ENCODE peak calls at places on chromosomes 12 and 14, in six cellular contexts. R is GM23248; G is stimulated activated CD4-positive, alpha-beta T cell treated with anti-CD3 and anti-CD28 coated beads, TNF-alpha, amount 100 ng/mL, for 48 hours; N is mesenchymal stem cell; T is cardiac fibroblast; W is naive thymus-derived CD4-positive, alpha-beta T cell. D is an unnamed sample.

GRCh38 chr14:60245316-60246177 is 3.5 kb upstream of the PPM1A start:
- DNase-seq in W (no peak), G (no peak), N (no peak), R (no peak), T (no peak), D (no peak)

GRCh38 chr14:21367582-21368144 is 16.2 kb downstream of the SUPT16H start:
- DNase-seq in R (no peak), T (no peak), N (no peak), G (no peak), W (no peak), D (no peak)

GRCh38 chr12:64077922-64078321 is 144.2 kb downstream of the KICS2 start:
- DNase-seq in N (peak), W (no peak), R (peak), G (no peak), T (peak), D (no peak)

GRCh38 chr14:70872678-70873020 is 34.6 kb upstream of the PCNX1 start:
- DNase-seq in T (no peak), N (no peak), W (no peak), R (no peak), G (no peak), D (no peak)

GRCh38 chr12:565589-566105 is 97.6 kb downstream of the NINJ2 start:
- DNase-seq in N (no peak), R (no peak), T (no peak), W (no peak), G (no peak), D (no peak)

GRCh38 chr14:73524493-73524892 is 12.4 kb upstream of the ACOT1 start:
- DNase-seq in N (no peak), R (no peak), T (no peak), G (no peak), W (no peak), D (no peak)

GRCh38 chr12:82625523-82625922 is 61.2 kb upstream of the TMTC2 start:
- DNase-seq in W (no peak), T (no peak), N (no peak), G (no peak), R (no peak), D (no peak)

GRCh38 chr14:93040443-93040842 is 75.3 kb downstream of the ITPK1 start:
- DNase-seq in N (no peak), R (no peak), G (no peak), W (no peak), T (no peak), D (no peak)

GRCh38 chr12:18074001-18074400 is 16.0 kb downstream of the RERGL start:
- DNase-seq in W (no peak), R (no peak), G (no peak), N (no peak), T (no peak), D (no peak)

GRCh38 chr14:105307052-105307727 is 6.4 kb upstream of the BRF1 start:
- DNase-seq in G (no peak), W (no peak), T (no peak), N (no peak), R (no peak), D (no peak)

GRCh38 chr12:124713436-124714082 is 146.1 kb upstream of the NCOR2 start:
- DNase-seq in R (peak), W (peak), T (peak), G (peak), N (peak), D (no peak)

GRCh38 chr14:104218361-104219180 is 80.2 kb downstream of the KIF26A start:
- DNase-seq in N (no peak), R (no peak), G (no peak), T (no peak), W (no peak), D (no peak)

GRCh38 chr14:24798911-24799310 is 164.9 kb upstream of the GZMB start:
- DNase-seq in T (no peak), N (no peak), W (no peak), G (no peak), R (no peak), D (no peak)

GRCh38 chr12:121202407-121203355 is 7.2 kb upstream of the P2RX4 start:
- DNase-seq in R (no peak), N (no peak), W (no peak), G (no peak), T (no peak), D (no peak)

GRCh38 chr12:41856228-41856627 is 288.4 kb downstream of the GXYLT1 start:
- DNase-seq in N (no peak), R (no peak), T (no peak), G (no peak), W (no peak), D (no peak)

GRCh38 chr12:124278389-124279101 is 16.3 kb upstream of the RFLNA start:
- DNase-seq in T (no peak), G (no peak), W (no peak), R (no peak), N (no peak), D (no peak)

GRCh38 chr14:50260511-50260910 is 29.1 kb upstream of the SOS2 start:
- DNase-seq in R (peak), T (peak), N (peak), W (peak), G (no peak), D (no peak)

GRCh38 chr14:101174522-101174838 is 271.0 kb upstream of the RTL1 start:
- DNase-seq in W (no peak), G (no peak), N (no peak), T (no peak), R (no peak), D (no peak)

GRCh38 chr14:100524933-100525243 is 62.3 kb downstream of the BEGAIN start:
- DNase-seq in T (no peak), G (peak), R (peak), W (no peak), N (no peak), D (no peak)

GRCh38 chr12:132561784-132562156 is 48.6 kb downstream of the LRCOL1 start:
- DNase-seq in T (no peak), G (no peak), R (peak), W (no peak), N (peak), D (peak)

GRCh38 chr12:71562681-71563595 is 100.7 kb downstream of the ZFC3H1 start:
- DNase-seq in W (no peak), G (no peak), T (no peak), N (no peak), R (no peak), D (no peak)

GRCh38 chr12:124720019-124720686 is 143.5 kb downstream of the SCARB1 start:
- DNase-seq in T (peak), N (peak), W (no peak), G (no peak), R (peak), D (no peak)

GRCh38 chr12:79934309-79935020 is 432 bp downstream of the PPP1R12A start:
- DNase-seq in W (no peak), N (peak), G (peak), R (no peak), T (peak), D (peak)

GRCh38 chr12:6200266-6201198 is at the start of gene CD9:
- DNase-seq in G (peak), R (peak), N (peak), T (peak), W (peak), D (no peak)

GRCh38 chr12:8662592-8662991 is at the start of gene MFAP5:
- DNase-seq in N (no peak), W (no peak), R (peak), G (no peak), T (peak), D (no peak)

GRCh38 chr14:76923422-76924362 is 97.5 kb downstream of the LRRC74A start:
- DNase-seq in N (no peak), W (no peak), G (no peak), R (no peak), T (no peak), D (no peak)

GRCh38 chr12:31922341-31923062 is 36.7 kb upstream of the RESF1 start:
- DNase-seq in W (no peak), R (peak), T (peak), G (no peak), N (peak), D (no peak)

GRCh38 chr14:70113211-70113610 is 75.5 kb downstream of the SLC8A3 start:
- DNase-seq in T (no peak), G (no peak), R (no peak), W (no peak), N (no peak), D (no peak)

GRCh38 chr12:108371801-108372344 is 32.8 kb upstream of the CMKLR1 start:
- DNase-seq in W (no peak), T (peak), G (no peak), N (peak), R (peak), D (no peak)

GRCh38 chr14:99688629-99689028 is 4.5 kb downstream of the CYP46A1 start:
- DNase-seq in R (no peak), N (no peak), T (no peak), W (no peak), G (no peak), D (no peak)

GRCh38 chr12:130706311-130706710 is 9.8 kb downstream of the RIMBP2 start:
- DNase-seq in G (no peak), R (no peak), T (no peak), W (no peak), N (no peak), D (no peak)

GRCh38 chr12:46983959-46984833 is 95.2 kb upstream of the PCED1B start:
- DNase-seq in R (peak), N (peak), W (peak), G (peak), T (peak), D (peak)

GRCh38 chr14:21192875-21193535 is 37.1 kb upstream of the OR5AU1 start:
- DNase-seq in G (no peak), N (no peak), R (peak), T (no peak), W (no peak), D (no peak)